ENCODE peak calls at places on chromosomes 7 and 10, in seven cellular contexts. C is mucosa of gallbladder; Q is NCI-H748 treated with DMSO at 0.1 percent for 48 hours; D is tibial nerve; O is kidney glomerular epithelial cell; Y is CD4-positive, alpha-beta T cell; N is nephron progenitor cell. F is an unnamed sample.

GRCh38 chr7:73304071-73304470 is 4.6 kb downstream of the NSUN5 start:
- DNase-seq in C (no peak), Q (no peak), D (no peak), O (no peak), Y (no peak), N (no peak), F (no peak)

GRCh38 chr10:14184841-14185500 is 145.8 kb downstream of the FRMD4A start:
- DNase-seq in C (no peak), Q (no peak), D (no peak), O (peak), Y (peak), N (no peak), F (no peak)

GRCh38 chr7:1087462-1087809 is 477 bp upstream of the GPER1 start:
- DNase-seq in C (no peak), Q (no peak), D (no peak), O (no peak), Y (no peak), N (no peak), F (no peak)

GRCh38 chr10:451021-451471 is 238.4 kb downstream of the DIP2C start:
- DNase-seq in C (no peak), Q (no peak), D (no peak), O (peak), Y (peak), N (no peak), F (no peak)

GRCh38 chr7:7870590-7870989 is 98.0 kb upstream of the GLCCI1 start:
- DNase-seq in C (no peak), Q (no peak), D (no peak), O (no peak), Y (no peak), N (no peak), F (no peak)

GRCh38 chr10:31723074-31723750 is 205.4 kb downstream of the ARHGAP12 start:
- DNase-seq in C (no peak), Q (no peak), D (no peak), O (no peak), Y (no peak), N (no peak), F (no peak)

GRCh38 chr7:107355616-107356015 is 114.2 kb upstream of the GPR22 start:
- DNase-seq in C (no peak), Q (no peak), D (no peak), O (peak), Y (no peak), N (no peak), F (no peak)

GRCh38 chr10:44931621-44932337 is 20.6 kb downstream of the TMEM72 start:
- DNase-seq in C (no peak), Q (no peak), D (no peak), O (no peak), Y (no peak), N (no peak), F (no peak)

GRCh38 chr7:91632234-91632947 is 248.1 kb downstream of the MTERF1 start:
- DNase-seq in C (no peak), Q (no peak), D (no peak), O (no peak), Y (no peak), N (no peak), F (no peak)

GRCh38 chr7:134458341-134458805 is 527 bp downstream of the AKR1B1 start:
- DNase-seq in C (peak), Q (peak), D (peak), O (peak), Y (peak), N (peak), F (peak)

GRCh38 chr7:1888425-1888824 is 218.3 kb downstream of the ELFN1 start:
- DNase-seq in C (no peak), Q (no peak), D (no peak), O (no peak), Y (no peak), N (no peak), F (no peak)

GRCh38 chr10:10816453-10816852 is 201.2 kb upstream of the CELF2 start:
- DNase-seq in C (no peak), Q (no peak), D (no peak), O (peak), Y (no peak), N (no peak), F (no peak)

GRCh38 chr7:114852275-114852674 is 69.6 kb upstream of the MDFIC start:
- DNase-seq in C (no peak), Q (no peak), D (no peak), O (no peak), Y (no peak), N (no peak), F (no peak)

GRCh38 chr7:32163141-32163806 is 93.1 kb upstream of the PDE1C start:
- DNase-seq in C (peak), Q (no peak), D (peak), O (peak), Y (no peak), N (no peak), F (no peak)

GRCh38 chr7:104045183-104045582 is 55.7 kb upstream of the RELN start:
- DNase-seq in C (no peak), Q (no peak), D (no peak), O (no peak), Y (no peak), N (no peak), F (no peak)

GRCh38 chr7:2633538-2634264 is 1.9 kb downstream of the TTYH3 start:
- DNase-seq in C (peak), Q (no peak), D (no peak), O (peak), Y (no peak), N (no peak), F (no peak)

GRCh38 chr10:43453266-43453831 is 16.4 kb downstream of the ZNF487 start:
- DNase-seq in C (no peak), Q (no peak), D (no peak), O (no peak), Y (no peak), N (no peak), F (no peak)

GRCh38 chr7:147584771-147585193 is 1005.8 kb upstream of the C7orf33 start:
- DNase-seq in C (no peak), Q (no peak), D (no peak), O (no peak), Y (no peak), N (no peak), F (no peak)

GRCh38 chr10:5411941-5412276 is 448 bp upstream of the NET1 start:
- DNase-seq in C (no peak), Q (no peak), D (no peak), O (no peak), Y (no peak), N (no peak), F (no peak)